ENCODE peak calls at places on chromosome 7, in five cellular contexts. B is AG09309, R is cardiac fibroblast, X is AG04449, M is breast epithelium. V is an unnamed sample.

GRCh38 chr7:156984209-156984891 is 26.1 kb downstream of the MNX1 start:
- DNase-seq in B (peak), R (peak), X (peak), M (no peak), V (no peak)

GRCh38 chr7:157224627-157225026 is 85.9 kb downstream of the UBE3C start:
- DNase-seq in B (no peak), R (peak), X (no peak), M (no peak), V (no peak)

GRCh38 chr7:33982425-33982786 is 77.1 kb downstream of the BMPER start:
- DNase-seq in B (no peak), R (peak), X (no peak), M (no peak), V (no peak)

GRCh38 chr7:6026011-6026819 is 5.0 kb upstream of the ANKRD61 start:
- DNase-seq in B (no peak), R (peak), X (no peak), M (no peak), V (peak)

GRCh38 chr7:139457153-139457946 is 26.1 kb downstream of the KLRG2 start:
- DNase-seq in B (no peak), R (peak), X (no peak), M (no peak), V (no peak)

GRCh38 chr7:55019329-55019690 is 493 bp downstream of the EGFR start:
- DNase-seq in B (no peak), R (peak), X (no peak), M (peak), V (peak)

GRCh38 chr7:91771394-91771793 is 109.1 kb downstream of the MTERF1 start:
- DNase-seq in B (no peak), R (no peak), X (no peak), M (no peak), V (no peak)

GRCh38 chr7:77473240-77474005 is 57.3 kb upstream of the GSAP start:
- DNase-seq in B (no peak), R (no peak), X (no peak), M (no peak), V (no peak)

GRCh38 chr7:140048138-140048537 is 14.6 kb downstream of the PARP12 start:
- DNase-seq in B (no peak), R (no peak), X (no peak), M (no peak), V (no peak)

GRCh38 chr7:90244565-90244908 is 437 bp upstream of the CFAP69 start:
- DNase-seq in B (no peak), R (no peak), X (no peak), M (no peak), V (no peak)

GRCh38 chr7:90242369-90243168 is 2.4 kb upstream of the CFAP69 start:
- DNase-seq in B (no peak), R (no peak), X (no peak), M (no peak), V (no peak)

GRCh38 chr7:90248706-90249105 is 3.7 kb downstream of the CFAP69 start:
- DNase-seq in B (no peak), R (no peak), X (no peak), M (no peak), V (no peak)

GRCh38 chr7:90246184-90246583 is 1.2 kb downstream of the CFAP69 start:
- DNase-seq in B (no peak), R (peak), X (no peak), M (no peak), V (no peak)

GRCh38 chr7:90244909-90245841 is at the start of gene CFAP69:
- DNase-seq in B (no peak), R (peak), X (no peak), M (peak), V (peak)
- TF ChIP-seq CTCF in B (peak), R (peak), X (peak), M (peak), V (no peak)

GRCh38 chr7:8277394-8277982 is 15.5 kb upstream of the ICA1 start:
- DNase-seq in B (no peak), R (no peak), X (no peak), M (no peak), V (no peak)
- TF ChIP-seq CTCF in B (no peak), R (no peak), X (no peak), M (no peak), V (no peak)

GRCh38 chr7:46939089-46939488 is 642.8 kb downstream of the TNS3 start:
- DNase-seq in B (no peak), R (no peak), X (no peak), M (no peak), V (no peak)

GRCh38 chr7:46934198-46934825 is 647.6 kb downstream of the TNS3 start:
- DNase-seq in B (no peak), R (peak), X (no peak), M (no peak), V (no peak)

GRCh38 chr7:46940178-46940577 is 641.7 kb downstream of the TNS3 start:
- DNase-seq in B (no peak), R (no peak), X (no peak), M (no peak), V (no peak)

GRCh38 chr7:46939558-46939957 is 642.4 kb downstream of the TNS3 start:
- DNase-seq in B (no peak), R (no peak), X (no peak), M (no peak), V (no peak)

GRCh38 chr7:46937826-46938225 is 644.1 kb downstream of the TNS3 start:
- DNase-seq in B (no peak), R (no peak), X (no peak), M (no peak), V (no peak)
- TF ChIP-seq CTCF in B (no peak), R (no peak), X (no peak), M (no peak), V (no peak)

GRCh38 chr7:64557601-64558322 is 5.1 kb downstream of the ZNF680 start:
- DNase-seq in B (no peak), R (no peak), X (no peak), M (no peak), V (no peak)
- TF ChIP-seq CTCF in B (no peak), R (no peak), X (no peak), M (no peak), V (no peak)

DNA sequence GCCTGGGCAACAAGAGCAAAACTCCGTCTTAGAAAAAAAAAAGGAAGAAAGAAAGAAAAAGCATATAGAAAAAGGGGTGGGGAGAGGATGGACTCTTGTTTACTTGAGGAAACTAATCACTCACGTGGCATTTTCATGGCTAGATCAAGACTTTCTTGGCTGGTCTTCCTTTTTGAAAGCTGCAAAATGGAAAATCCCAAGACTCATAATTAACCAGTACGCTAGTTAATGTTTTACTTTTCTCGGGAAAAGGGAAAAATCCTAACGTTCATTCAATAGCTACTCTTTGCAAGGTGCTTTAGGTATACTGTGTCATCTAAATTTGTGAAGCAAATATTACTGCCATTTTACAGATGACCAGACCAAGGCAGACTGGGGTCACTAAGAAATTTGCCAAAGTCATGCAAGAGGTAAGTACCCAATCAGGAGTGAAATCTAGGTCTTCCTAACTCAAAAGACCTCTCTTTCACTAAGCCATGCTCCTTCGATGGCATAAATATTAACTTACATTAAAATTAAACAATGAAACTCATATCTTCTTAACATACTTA is 24.4 kb downstream of the NAPEPLD start:
- DNase-seq in B (no peak), R (no peak), X (no peak), M (no peak), V (no peak)
- TF ChIP-seq CTCF in B (no peak), R (no peak), X (no peak), M (no peak), V (no peak)

V was measured in glutamatergic neuron.